ENCODE peak calls at places on chromosomes 6 and 20, in eight cellular contexts. F is neural progenitor cell, P is mammary epithelial cell, Z is endothelial cell of umbilical vein, D is HepG2, R is PC-3, H is H1, K is fibroblast of lung. N is an unnamed sample. For H3K4me1, the result is how much of the 10 kb centered on the place peaks cover.

GRCh38 chr20:22414354-22414753 is 170.0 kb downstream of the FOXA2 start:
- DNase-seq in Z (no peak), D (peak), F (no peak), R (peak), H (no peak), P (no peak), K (peak), N (no peak)

GRCh38 chr6:108666656-108667260 is 106.0 kb downstream of the FOXO3 start:
- DNase-seq in D (no peak), H (peak), P (no peak), K (no peak), R (no peak), F (peak), Z (no peak), N (no peak)

GRCh38 chr6:69343856-69344255 is 453.0 kb downstream of the LMBRD1 start:
- DNase-seq in D (no peak), F (no peak), P (no peak), K (peak), H (no peak), Z (no peak), R (no peak), N (no peak)

GRCh38 chr6:11425876-11426275 is 111.7 kb upstream of the TMEM170B start:
- DNase-seq in F (no peak), H (no peak), Z (no peak), K (no peak), R (no peak), D (no peak), P (no peak), N (no peak)

GRCh38 chr20:32263398-32263954 is 14.0 kb upstream of the KIF3B start:
- DNase-seq in P (no peak), H (no peak), D (peak), F (no peak), K (no peak), R (peak), Z (no peak), N (no peak)

GRCh38 chr6:87705070-87705691 is 3.1 kb upstream of the AKIRIN2 start:
- DNase-seq in Z (no peak), H (no peak), F (no peak), R (peak), K (no peak), D (peak), P (no peak), N (no peak)

GRCh38 chr20:32576560-32576959 is 8.6 kb downstream of the NOL4L start:
- DNase-seq in D (no peak), Z (no peak), K (no peak), P (no peak), R (no peak), H (no peak), F (no peak), N (no peak)

GRCh38 chr20:37915800-37916570 is 13.1 kb downstream of the VSTM2L start:
- DNase-seq in R (no peak), D (peak), H (no peak), K (no peak), Z (no peak), F (peak), P (no peak), N (no peak)

GRCh38 chr6:132520953-132521352 is 8.0 kb upstream of the STX7 start:
- DNase-seq in H (no peak), K (peak), R (peak), Z (no peak), F (no peak), D (no peak), P (no peak), N (no peak)

GRCh38 chr6:33414592-33415271 is 3.2 kb downstream of the CUTA start:
- DNase-seq in P (no peak), H (no peak), K (no peak), D (no peak), Z (no peak), F (peak), R (peak), N (no peak)

GRCh38 chr6:18323935-18324707 is 59.8 kb upstream of the DEK start:
- DNase-seq in P (peak), R (peak), D (peak), Z (peak), F (peak), H (no peak), K (peak), N (peak)

GRCh38 chr20:63235399-63235983 is at the start of gene BIRC7:
- DNase-seq in R (no peak), D (no peak), H (no peak), P (no peak), K (no peak), F (no peak), Z (no peak), N (no peak)

GRCh38 chr6:135901776-135902524 is 50.4 kb downstream of the PDE7B start:
- DNase-seq in Z (no peak), R (no peak), K (peak), H (no peak), F (no peak), D (no peak), P (peak), N (no peak)

GRCh38 chr20:8721098-8721497 is 347.8 kb upstream of the PLCB4 start:
- DNase-seq in F (peak), P (peak), R (peak), Z (peak), D (peak), H (no peak), K (peak), N (peak)

GRCh38 chr6:56775498-56776166 is 132.9 kb upstream of the DST start:
- DNase-seq in F (peak), R (no peak), K (no peak), Z (no peak), D (no peak), H (no peak), P (no peak), N (no peak)

GRCh38 chr20:4563534-4563933 is 158.2 kb upstream of the PRND start:
- DNase-seq in D (peak), P (peak), R (peak), K (peak), F (peak), Z (peak), H (no peak), N (peak)

GRCh38 chr6:6379573-6379972 is 59.1 kb upstream of the F13A1 start:
- DNase-seq in D (no peak), F (no peak), Z (no peak), P (no peak), K (no peak), R (no peak), H (no peak), N (no peak)

GRCh38 chr20:54267510-54268003 is 59.7 kb downstream of the PFDN4 start:
- DNase-seq in H (peak), Z (no peak), R (peak), D (peak), P (peak), F (peak), K (peak), N (no peak)

GRCh38 chr20:13276945-13277582 is 56.0 kb downstream of the ISM1 start:
- DNase-seq in Z (no peak), F (no peak), R (no peak), P (no peak), H (no peak), K (no peak), D (no peak), N (no peak)

GRCh38 chr6:341914-342831 is 49.4 kb upstream of the IRF4 start:
- DNase-seq in Z (no peak), H (no peak), D (no peak), F (no peak), R (no peak), K (no peak), P (no peak), N (no peak)

GRCh38 chr20:44736170-44737021 is 9.3 kb upstream of the KCNK15 start:
- DNase-seq in K (peak), H (peak), R (peak), P (peak), F (peak), D (peak), Z (peak), N (peak)

GRCh38 chr6:36788768-36789167 is 50.5 kb downstream of the CPNE5 start:
- DNase-seq in F (no peak), P (peak), K (peak), Z (no peak), H (no peak), R (no peak), D (peak), N (no peak)

GRCh38 chr6:137165375-137166246 is 7.8 kb downstream of the IL22RA2 start:
- DNase-seq in P (peak), F (no peak), K (no peak), Z (no peak), D (peak), H (no peak), R (peak), N (peak)

GRCh38 chr6:33344771-33345697 is 27.5 kb upstream of the ZBTB22 start:
- DNase-seq in Z (peak), P (peak), D (peak), R (peak), H (no peak), K (peak), F (peak), N (peak)

GRCh38 chr6:56517155-56517745 is 125.4 kb downstream of the DST start:
- DNase-seq in D (no peak), Z (no peak), H (no peak), R (no peak), F (no peak), P (no peak), K (peak), N (no peak)

GRCh38 chr6:38443341-38443740 is 196.4 kb downstream of the BTBD9 start:
- DNase-seq in F (no peak), Z (no peak), D (no peak), P (no peak), K (no peak), R (no peak), H (no peak), N (no peak)

GRCh38 chr6:83378621-83379388 is 52.0 kb downstream of the ME1 start:
- DNase-seq in F (no peak), K (peak), P (peak), Z (no peak), H (no peak), R (no peak), D (no peak), N (no peak)

GRCh38 chr6:16069222-16069621 is 59.7 kb upstream of the MYLIP start:
- DNase-seq in F (no peak), P (no peak), K (no peak), H (no peak), R (no peak), Z (no peak), D (no peak), N (no peak)

GRCh38 chr20:59718681-59719080 is 114.3 kb downstream of the PHACTR3 start:
- DNase-seq in P (no peak), D (no peak), K (no peak), R (no peak), H (no peak), Z (no peak), F (no peak), N (no peak)

GRCh38 chr20:35018578-35019371 is 63.1 kb downstream of the MYH7B start:
- DNase-seq in D (no peak), R (no peak), F (no peak), K (no peak), P (no peak), H (no peak), Z (no peak), N (no peak)

GRCh38 chr20:63552481-63553249 is 1.3 kb upstream of the FNDC11 start:
- DNase-seq in K (no peak), H (peak), Z (no peak), P (peak), F (no peak), D (no peak), R (peak), N (no peak)

GRCh38 chr20:44576297-44576696 is 6.1 kb upstream of the PKIG start:
- DNase-seq in R (peak), K (peak), F (no peak), Z (peak), P (no peak), H (no peak), D (peak), N (no peak)

GRCh38 chr6:155645328-155645727 is 189.7 kb upstream of the NOX3 start:
- DNase-seq in K (peak), F (no peak), Z (peak), R (peak), D (no peak), H (no peak), P (peak), N (no peak)

GRCh38 chr20:58471161-58471834 is 43.9 kb downstream of the APCDD1L start:
- DNase-seq in H (no peak), D (no peak), F (no peak), K (peak), R (no peak), P (no peak), Z (no peak), N (no peak)

GRCh38 chr6:8658391-8658790 is 223.0 kb upstream of the SLC35B3 start:
- DNase-seq in R (no peak), H (no peak), Z (no peak), P (no peak), D (no peak), K (no peak), F (no peak), N (no peak)

GRCh38 chr20:1440024-1440423 is 26.6 kb downstream of the NSFL1C start:
- DNase-seq in K (peak), P (peak), F (peak), Z (peak), D (peak), H (peak), R (peak), N (no peak)

GRCh38 chr6:168450921-168451320 is 9.9 kb downstream of the SMOC2 start:
- DNase-seq in H (no peak), Z (no peak), K (no peak), F (no peak), P (no peak), R (no peak), D (no peak), N (no peak)

GRCh38 chr6:39733704-39734103 is 8.5 kb upstream of the KIF6 start:
- DNase-seq in Z (no peak), R (no peak), K (no peak), H (no peak), P (no peak), F (no peak), D (no peak), N (no peak)

GRCh38 chr20:50308513-50309279 is 118.1 kb downstream of the CEBPB start:
- DNase-seq in R (peak), H (no peak), F (peak), Z (peak), K (peak), D (peak), P (peak), N (no peak)
- H2AFZ ChIP-seq in R (peak), H (peak), F (peak), Z (peak), K (no peak), D (no peak), P (peak), N (no peak)

GRCh38 chr6:73308712-73309533 is 45.2 kb downstream of the DPPA5 start:
- DNase-seq in Z (peak), F (peak), D (no peak), P (peak), H (no peak), K (peak), R (peak), N (no peak)

GRCh38 chr6:73309784-73310502 is 44.1 kb downstream of the DPPA5 start:
- DNase-seq in K (peak), Z (peak), H (no peak), D (no peak), R (peak), P (peak), F (peak), N (peak)

GRCh38 chr6:73314577-73315492 is 39.2 kb downstream of the DPPA5 start:
- DNase-seq in P (no peak), K (no peak), D (no peak), Z (no peak), F (no peak), H (no peak), R (no peak), N (no peak)

GRCh38 chr6:73309534-73309783 is 44.6 kb downstream of the DPPA5 start:
- DNase-seq in Z (no peak), K (no peak), H (no peak), D (no peak), F (no peak), R (no peak), P (peak), N (no peak)
- TF ChIP-seq EZH2 in Z (no peak), K (no peak), H (no peak), D (no peak), F (no peak), R (no peak), P (no peak), N (no peak)

GRCh38 chr6:14876778-14877613 is 368.9 kb upstream of the JARID2 start:
- DNase-seq in H (no peak), R (peak), D (no peak), P (peak), F (no peak), K (peak), Z (peak), N (no peak)
- H3K4me1 ChIP-seq in H (under half), R (under half), D (under half), P (under half), F (under half), K (under half), Z (under half), N (under half)

GRCh38 chr6:106448000-106448426 is 87.5 kb downstream of the CRYBG1 start:
- DNase-seq in H (no peak), K (no peak), Z (no peak), D (no peak), R (no peak), F (no peak), P (no peak), N (no peak)
- H2AFZ ChIP-seq in H (no peak), K (no peak), Z (peak), D (peak), R (no peak), F (no peak), P (peak), N (peak)

GRCh38 chr6:41583576-41583975 is 37.4 kb downstream of the FOXP4 start:
- DNase-seq in P (no peak), D (no peak), Z (no peak), R (no peak), H (no peak), F (no peak), K (no peak), N (no peak)
- TF ChIP-seq EZH2 in P (no peak), D (no peak), Z (no peak), R (no peak), H (no peak), F (no peak), K (no peak), N (no peak)